ENCODE peak calls at places on chromosomes 4 and X, in nine cellular contexts. One of them, this sample, is unnamed.

GRCh38 chr4:19947349-19947748 is 304.4 kb upstream of the SLIT2 start:
- DNase-seq in fibroblast of mammary gland: peak
- DNase-seq in GM13977: no peak
- DNase-seq in tibial nerve: no peak
- DNase-seq in suprapubic skin: no peak
- DNase-seq in A673: no peak
- DNase-seq in ascending aorta: no peak
- DNase-seq in endothelial cell: no peak
- DNase-seq in endothelial cell of umbilical vein: no peak
- DNase-seq in this sample: no peak

GRCh38 chrX:70026112-70026850 is 23.5 kb downstream of the AWAT2 start:
- DNase-seq in fibroblast of mammary gland: peak
- DNase-seq in GM13977: no peak
- DNase-seq in tibial nerve: no peak
- DNase-seq in suprapubic skin: no peak
- DNase-seq in A673: no peak
- DNase-seq in ascending aorta: no peak
- DNase-seq in endothelial cell: no peak
- DNase-seq in endothelial cell of umbilical vein: peak
- DNase-seq in this sample: no peak

GRCh38 chr4:184762100-184762499 is 28.2 kb upstream of the CENPU start:
- DNase-seq in fibroblast of mammary gland: no peak
- DNase-seq in GM13977: peak
- DNase-seq in tibial nerve: no peak
- DNase-seq in suprapubic skin: no peak
- DNase-seq in A673: no peak
- DNase-seq in ascending aorta: no peak
- DNase-seq in endothelial cell: no peak
- DNase-seq in endothelial cell of umbilical vein: no peak
- DNase-seq in this sample: no peak

GRCh38 chr4:105369988-105370387 is 103.9 kb downstream of the PPA2 start:
- DNase-seq in fibroblast of mammary gland: peak
- DNase-seq in GM13977: no peak
- DNase-seq in tibial nerve: no peak
- DNase-seq in suprapubic skin: no peak
- DNase-seq in A673: no peak
- DNase-seq in ascending aorta: no peak
- DNase-seq in endothelial cell: no peak
- DNase-seq in endothelial cell of umbilical vein: no peak
- DNase-seq in this sample: no peak

GRCh38 chr4:78131403-78131802 is 74.3 kb downstream of the FRAS1 start:
- DNase-seq in fibroblast of mammary gland: peak
- DNase-seq in GM13977: no peak
- DNase-seq in tibial nerve: no peak
- DNase-seq in suprapubic skin: no peak
- DNase-seq in A673: no peak
- DNase-seq in ascending aorta: no peak
- DNase-seq in endothelial cell: no peak
- DNase-seq in endothelial cell of umbilical vein: no peak
- DNase-seq in this sample: no peak

GRCh38 chrX:153412746-153413720 is 1.8 kb downstream of the ZFP92 start:
- DNase-seq in fibroblast of mammary gland: no peak
- DNase-seq in GM13977: no peak
- DNase-seq in tibial nerve: no peak
- DNase-seq in suprapubic skin: no peak
- DNase-seq in A673: peak
- DNase-seq in ascending aorta: no peak
- DNase-seq in endothelial cell: no peak
- DNase-seq in endothelial cell of umbilical vein: no peak
- DNase-seq in this sample: no peak

GRCh38 chrX:136048446-136048845 is 63.2 kb downstream of the SLC9A6 start:
- DNase-seq in fibroblast of mammary gland: peak
- DNase-seq in GM13977: no peak
- DNase-seq in tibial nerve: no peak
- DNase-seq in suprapubic skin: no peak
- DNase-seq in A673: no peak
- DNase-seq in ascending aorta: no peak
- DNase-seq in endothelial cell: no peak
- DNase-seq in endothelial cell of umbilical vein: no peak
- DNase-seq in this sample: no peak

GRCh38 chr4:139764686-139765085 is 99.1 kb downstream of the MGST2 start:
- DNase-seq in fibroblast of mammary gland: no peak
- DNase-seq in GM13977: no peak
- DNase-seq in tibial nerve: no peak
- DNase-seq in suprapubic skin: peak
- DNase-seq in A673: no peak
- DNase-seq in ascending aorta: no peak
- DNase-seq in endothelial cell: no peak
- DNase-seq in endothelial cell of umbilical vein: no peak
- DNase-seq in this sample: no peak

GRCh38 chrX:17983389-17983788 is 122.3 kb upstream of the RAI2 start:
- DNase-seq in fibroblast of mammary gland: no peak
- DNase-seq in GM13977: no peak
- DNase-seq in tibial nerve: no peak
- DNase-seq in suprapubic skin: no peak
- DNase-seq in A673: no peak
- DNase-seq in ascending aorta: no peak
- DNase-seq in endothelial cell: no peak
- DNase-seq in endothelial cell of umbilical vein: no peak
- DNase-seq in this sample: no peak

GRCh38 chrX:24879679-24880078 is 136.1 kb downstream of the ARX start:
- DNase-seq in fibroblast of mammary gland: no peak
- DNase-seq in GM13977: no peak
- DNase-seq in tibial nerve: no peak
- DNase-seq in suprapubic skin: no peak
- DNase-seq in A673: no peak
- DNase-seq in ascending aorta: no peak
- DNase-seq in endothelial cell: no peak
- DNase-seq in endothelial cell of umbilical vein: no peak
- DNase-seq in this sample: no peak

GRCh38 chr4:118280501-118281218 is 72.1 kb downstream of the PRSS12 start:
- DNase-seq in fibroblast of mammary gland: peak
- DNase-seq in GM13977: no peak
- DNase-seq in tibial nerve: peak
- DNase-seq in suprapubic skin: no peak
- DNase-seq in A673: peak
- DNase-seq in ascending aorta: no peak
- DNase-seq in endothelial cell: peak
- DNase-seq in endothelial cell of umbilical vein: peak
- DNase-seq in this sample: no peak

GRCh38 chrX:9614016-9614415 is 149.2 kb downstream of the TBL1X start:
- DNase-seq in fibroblast of mammary gland: peak
- DNase-seq in GM13977: no peak
- DNase-seq in tibial nerve: no peak
- DNase-seq in suprapubic skin: no peak
- DNase-seq in A673: no peak
- DNase-seq in ascending aorta: no peak
- DNase-seq in endothelial cell: no peak
- DNase-seq in endothelial cell of umbilical vein: no peak
- DNase-seq in this sample: no peak

GRCh38 chr4:130545596-130545995 is 1449.6 kb downstream of the C4orf33 start:
- DNase-seq in fibroblast of mammary gland: no peak
- DNase-seq in GM13977: no peak
- DNase-seq in tibial nerve: no peak
- DNase-seq in suprapubic skin: no peak
- DNase-seq in A673: no peak
- DNase-seq in ascending aorta: no peak
- DNase-seq in endothelial cell: no peak
- DNase-seq in endothelial cell of umbilical vein: no peak
- DNase-seq in this sample: no peak

GRCh38 chrX:131617182-131617581 is 73.3 kb downstream of the OR13H1 start:
- DNase-seq in fibroblast of mammary gland: peak
- DNase-seq in GM13977: no peak
- DNase-seq in tibial nerve: no peak
- DNase-seq in suprapubic skin: no peak
- DNase-seq in A673: peak
- DNase-seq in ascending aorta: no peak
- DNase-seq in endothelial cell: no peak
- DNase-seq in endothelial cell of umbilical vein: no peak
- DNase-seq in this sample: no peak

GRCh38 chr4:57094482-57095223 is 15.5 kb downstream of the IGFBP7 start:
- DNase-seq in fibroblast of mammary gland: peak
- DNase-seq in GM13977: no peak
- DNase-seq in tibial nerve: no peak
- DNase-seq in suprapubic skin: no peak
- DNase-seq in A673: no peak
- DNase-seq in ascending aorta: no peak
- DNase-seq in endothelial cell: no peak
- DNase-seq in endothelial cell of umbilical vein: no peak
- DNase-seq in this sample: no peak

GRCh38 chr4:123479944-123480343 is 83.3 kb downstream of the SPRY1 start:
- DNase-seq in fibroblast of mammary gland: peak
- DNase-seq in GM13977: no peak
- DNase-seq in tibial nerve: no peak
- DNase-seq in suprapubic skin: no peak
- DNase-seq in A673: peak
- DNase-seq in ascending aorta: no peak
- DNase-seq in endothelial cell: no peak
- DNase-seq in endothelial cell of umbilical vein: no peak
- DNase-seq in this sample: no peak

DNA sequence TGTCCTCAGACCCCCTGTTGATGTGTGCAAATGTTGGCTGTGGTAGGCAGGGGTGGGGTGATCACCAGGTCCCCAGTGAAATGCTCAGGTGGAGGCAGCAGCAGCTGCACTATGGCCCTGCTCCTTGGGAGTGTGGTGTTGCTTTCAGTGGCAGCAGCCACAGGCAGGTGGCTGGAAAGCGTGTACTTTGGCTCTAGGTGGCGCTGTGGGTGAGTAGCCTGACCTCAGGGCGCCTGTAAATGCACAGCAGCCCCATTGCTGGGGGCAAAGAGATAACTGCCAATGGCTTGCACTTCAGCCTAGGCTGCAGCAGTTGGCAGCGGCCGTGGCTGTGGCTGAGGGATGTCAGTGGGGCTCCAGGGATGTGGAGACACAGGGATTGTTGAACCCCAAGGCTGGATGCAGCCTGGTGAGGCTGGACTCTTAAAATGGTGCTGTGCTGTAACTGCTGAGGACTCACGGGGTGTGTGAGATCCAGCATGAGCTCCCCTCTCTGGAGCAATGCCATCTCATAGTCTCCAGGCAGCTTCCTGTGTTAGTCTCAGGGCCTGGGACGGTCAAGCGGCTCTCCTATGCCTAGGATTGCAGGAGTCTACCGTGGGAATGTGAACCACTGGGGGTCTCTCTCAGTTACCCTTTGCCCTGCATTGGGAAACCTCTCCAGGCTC is 421.7 kb upstream of the HTR2C start:
- DNase-seq in fibroblast of mammary gland: no peak
- DNase-seq in GM13977: no peak
- DNase-seq in tibial nerve: no peak
- DNase-seq in suprapubic skin: no peak
- DNase-seq in A673: no peak
- DNase-seq in ascending aorta: no peak
- DNase-seq in endothelial cell: peak
- DNase-seq in endothelial cell of umbilical vein: no peak
- DNase-seq in this sample: no peak
- TF ChIP-seq CTCF in fibroblast of mammary gland: no peak
- TF ChIP-seq CTCF in GM13977: peak
- TF ChIP-seq CTCF in tibial nerve: no peak
- TF ChIP-seq CTCF in suprapubic skin: no peak
- TF ChIP-seq CTCF in A673: no peak
- TF ChIP-seq CTCF in ascending aorta: no peak
- TF ChIP-seq CTCF in endothelial cell: no peak
- TF ChIP-seq CTCF in endothelial cell of umbilical vein: no peak
- TF ChIP-seq CTCF in this sample: peak

DNA sequence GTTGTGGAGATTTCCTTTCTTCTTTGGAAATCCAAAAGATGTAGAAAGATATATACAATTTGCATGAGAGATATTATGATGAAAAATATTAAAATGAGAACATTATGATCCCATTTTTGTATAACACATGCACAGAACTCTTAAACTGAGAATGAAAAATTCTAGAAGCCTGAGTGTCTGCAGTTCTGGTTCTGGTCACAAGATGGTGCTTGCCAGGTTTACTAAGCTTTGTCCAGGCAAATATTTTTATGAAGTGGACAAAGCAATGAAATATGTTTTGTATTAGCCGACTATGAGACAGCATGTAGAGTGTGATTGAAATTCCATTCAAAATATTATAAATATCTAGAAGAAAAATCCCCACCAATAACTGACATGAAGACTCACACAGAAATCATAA is 2.2 kb downstream of the PWWP3B start:
- DNase-seq in fibroblast of mammary gland: peak
- DNase-seq in GM13977: no peak
- DNase-seq in tibial nerve: peak
- DNase-seq in suprapubic skin: no peak
- DNase-seq in A673: no peak
- DNase-seq in ascending aorta: no peak
- DNase-seq in endothelial cell: no peak
- DNase-seq in endothelial cell of umbilical vein: no peak
- DNase-seq in this sample: no peak
- TF ChIP-seq CTCF in fibroblast of mammary gland: peak
- TF ChIP-seq CTCF in GM13977: peak
- TF ChIP-seq CTCF in tibial nerve: peak
- TF ChIP-seq CTCF in suprapubic skin: no peak
- TF ChIP-seq CTCF in A673: peak
- TF ChIP-seq CTCF in ascending aorta: no peak
- TF ChIP-seq CTCF in endothelial cell: no peak
- TF ChIP-seq CTCF in endothelial cell of umbilical vein: no peak
- TF ChIP-seq CTCF in this sample: peak

GRCh38 chrX:46554942-46555341 is 9.7 kb upstream of the ZNF674 start:
- DNase-seq in fibroblast of mammary gland: peak
- DNase-seq in GM13977: no peak
- DNase-seq in tibial nerve: no peak
- DNase-seq in suprapubic skin: no peak
- DNase-seq in A673: peak
- DNase-seq in ascending aorta: no peak
- DNase-seq in endothelial cell: no peak
- DNase-seq in endothelial cell of umbilical vein: peak
- DNase-seq in this sample: no peak
- TF ChIP-seq CTCF in fibroblast of mammary gland: peak
- TF ChIP-seq CTCF in GM13977: peak
- TF ChIP-seq CTCF in tibial nerve: no peak
- TF ChIP-seq CTCF in suprapubic skin: no peak
- TF ChIP-seq CTCF in A673: peak
- TF ChIP-seq CTCF in ascending aorta: no peak
- TF ChIP-seq CTCF in endothelial cell: no peak
- TF ChIP-seq CTCF in endothelial cell of umbilical vein: no peak
- TF ChIP-seq CTCF in this sample: peak

DNA sequence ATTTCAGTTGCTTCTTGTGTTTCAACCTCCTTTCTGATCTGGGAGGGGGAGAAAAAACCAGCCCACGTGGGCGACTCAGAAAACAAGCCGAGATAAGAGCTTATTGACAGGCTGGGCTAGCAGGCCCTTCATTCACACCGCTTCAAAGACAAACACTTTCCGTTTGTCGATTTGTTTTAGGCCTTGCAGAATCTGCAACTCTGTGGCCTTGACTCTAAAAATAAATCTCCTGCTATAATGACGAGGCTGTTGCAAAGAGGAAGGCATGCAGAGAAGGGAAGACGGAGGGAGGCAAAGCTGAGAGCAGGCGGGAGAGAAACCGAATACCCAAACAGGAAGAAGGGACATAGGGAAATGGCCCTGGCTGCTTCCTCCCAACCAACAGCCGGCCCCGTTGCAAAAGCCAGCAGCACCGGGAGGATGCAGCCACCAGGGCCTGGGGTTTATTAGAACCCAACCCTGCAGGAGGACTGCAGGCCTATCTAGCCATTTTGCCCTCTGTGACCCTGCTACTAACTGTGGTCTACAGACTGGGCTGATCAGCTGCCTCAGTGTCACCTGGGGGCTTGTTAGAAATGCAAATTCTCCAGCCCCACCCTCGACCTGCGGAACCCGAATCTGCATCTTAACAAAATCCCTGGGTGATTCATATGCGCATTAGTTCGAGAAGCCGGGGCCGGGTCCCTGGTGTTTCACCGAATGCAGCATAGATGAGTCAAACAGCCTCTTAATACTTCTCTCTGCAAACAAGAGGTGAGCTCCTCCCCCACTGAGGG is 325.5 kb downstream of the BCOR start:
- DNase-seq in fibroblast of mammary gland: no peak
- DNase-seq in GM13977: peak
- DNase-seq in tibial nerve: no peak
- DNase-seq in suprapubic skin: no peak
- DNase-seq in A673: no peak
- DNase-seq in ascending aorta: no peak
- DNase-seq in endothelial cell: peak
- DNase-seq in endothelial cell of umbilical vein: peak
- DNase-seq in this sample: no peak
- TF ChIP-seq CTCF in fibroblast of mammary gland: no peak
- TF ChIP-seq CTCF in GM13977: no peak
- TF ChIP-seq CTCF in tibial nerve: no peak
- TF ChIP-seq CTCF in suprapubic skin: no peak
- TF ChIP-seq CTCF in A673: no peak
- TF ChIP-seq CTCF in ascending aorta: no peak
- TF ChIP-seq CTCF in endothelial cell: no peak
- TF ChIP-seq CTCF in endothelial cell of umbilical vein: no peak
- TF ChIP-seq CTCF in this sample: peak

This sample was measured in type B pancreatic cell.